ENCODE peak calls at places on chromosomes 16 and 17, in eight cellular contexts. I is heart right ventricle, Z is adrenal gland, J is dorsolateral prefrontal cortex, O is body of pancreas, U is tibial nerve, W is pancreas, N is H9. P is an unnamed sample.

GRCh38 chr16:16154292-16154951 is 68.9 kb downstream of the ABCC6 start:
- DNase-seq in I (no peak), J (no peak), W (no peak), Z (no peak), N (no peak), U (no peak), O (no peak), P (no peak)

GRCh38 chr16:74608944-74609343 is 2.0 kb upstream of the GLG1 start:
- DNase-seq in U (no peak), O (no peak), W (no peak), Z (no peak), N (no peak), J (no peak), I (no peak), P (no peak)

GRCh38 chr17:7250655-7251329 is 742 bp downstream of the CTDNEP1 start:
- DNase-seq in U (no peak), N (no peak), I (no peak), O (no peak), W (no peak), J (no peak), Z (no peak), P (no peak)

GRCh38 chr17:8846768-8847211 is 20.7 kb downstream of the PIK3R6 start:
- DNase-seq in Z (peak; percentile 30), O (peak; percentile 21), J (no peak), U (no peak), I (peak; percentile 54), W (no peak), N (peak; percentile 75), P (no peak)

GRCh38 chr17:77769762-77770161 is 188.7 kb upstream of the TNRC6C start:
- DNase-seq in W (no peak), I (no peak), Z (no peak), N (no peak), U (no peak), J (no peak), O (no peak), P (no peak)

GRCh38 chr16:59192551-59193199 is 458.6 kb upstream of the GOT2 start:
- DNase-seq in O (no peak), W (no peak), J (no peak), Z (peak; percentile 12), U (no peak), N (peak; percentile 68), I (peak; percentile 6), P (no peak)

GRCh38 chr17:61770752-61771533 is 92.4 kb downstream of the BRIP1 start:
- DNase-seq in O (no peak), I (no peak), W (no peak), U (no peak), N (no peak), Z (no peak), J (no peak), P (no peak)

GRCh38 chr16:3282103-3282746 is 1.1 kb upstream of the ZNF263 start:
- DNase-seq in W (no peak), I (no peak), N (peak; percentile 82), U (no peak), O (no peak), J (no peak), Z (no peak), P (no peak)

GRCh38 chr16:3665508-3665907 is 11.0 kb downstream of the DNASE1 start:
- DNase-seq in O (no peak), I (no peak), J (no peak), Z (no peak), W (no peak), N (peak; percentile 35), U (no peak), P (peak; percentile 66)

GRCh38 chr16:51640196-51640595 is 489.1 kb upstream of the SALL1 start:
- DNase-seq in Z (no peak), U (no peak), J (no peak), O (no peak), W (no peak), I (no peak), N (no peak), P (no peak)

GRCh38 chr17:72812823-72813222 is 279.7 kb downstream of the SLC39A11 start:
- DNase-seq in J (no peak), O (no peak), Z (no peak), U (no peak), N (no peak), I (no peak), W (no peak), P (no peak)

GRCh38 chr17:49814781-49815496 is 26.5 kb downstream of the KAT7 start:
- DNase-seq in U (no peak), Z (no peak), O (no peak), N (no peak), I (no peak), W (no peak), J (no peak), P (no peak)

DNA sequence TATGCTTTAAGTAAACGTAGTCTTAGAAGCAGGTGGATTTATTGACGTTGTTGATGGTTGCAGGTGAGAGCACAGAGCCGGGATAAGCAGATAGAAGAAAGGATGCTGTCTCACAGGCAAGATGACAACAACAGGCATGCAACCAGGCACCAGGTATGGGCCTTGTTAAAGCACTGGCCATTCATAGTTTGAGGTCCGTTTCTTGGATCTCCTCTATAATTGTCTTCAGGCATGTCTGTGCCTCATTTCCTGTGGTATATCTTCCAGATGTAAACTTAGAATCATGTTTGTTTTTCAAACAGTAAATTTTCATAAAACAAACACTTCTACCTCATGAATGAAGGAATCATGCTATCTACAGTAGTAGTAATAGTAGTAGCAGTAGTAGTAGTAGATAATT is 20.6 kb downstream of the KAT7 start:
- DNase-seq in O (no peak), U (no peak), N (no peak), W (no peak), J (no peak), I (no peak), Z (no peak), P (no peak)
- TF ChIP-seq CTCF in O (no peak), U (no peak), N (no peak), W (no peak), J (no peak), I (no peak), Z (no peak), P (no peak)

GRCh38 chr17:29050176-29050575 is 7.2 kb downstream of the PIPOX start:
- DNase-seq in I (no peak), U (no peak), J (no peak), O (no peak), N (no peak), W (no peak), Z (no peak), P (no peak)
- H3K27me3 ChIP-seq in I (peaks cover 4% of the 10 kb centered on the region), U (no peaks in the 10 kb centered on the region), J (no peaks in the 10 kb centered on the region), O (no peaks in the 10 kb centered on the region), N (no peaks in the 10 kb centered on the region), W (no peaks in the 10 kb centered on the region), Z (no peaks in the 10 kb centered on the region), P (no peaks in the 10 kb centered on the region)

GRCh38 chr16:69083306-69083941 is 22.0 kb upstream of the HAS3 start:
- DNase-seq in I (no peak), J (no peak), W (no peak), O (no peak), U (no peak), Z (no peak), N (peak; percentile 60), P (no peak)
- TF ChIP-seq CTCF in I (no peak), J (no peak), W (no peak), O (no peak), U (no peak), Z (no peak), N (peak; percentile 65), P (no peak)

DNA sequence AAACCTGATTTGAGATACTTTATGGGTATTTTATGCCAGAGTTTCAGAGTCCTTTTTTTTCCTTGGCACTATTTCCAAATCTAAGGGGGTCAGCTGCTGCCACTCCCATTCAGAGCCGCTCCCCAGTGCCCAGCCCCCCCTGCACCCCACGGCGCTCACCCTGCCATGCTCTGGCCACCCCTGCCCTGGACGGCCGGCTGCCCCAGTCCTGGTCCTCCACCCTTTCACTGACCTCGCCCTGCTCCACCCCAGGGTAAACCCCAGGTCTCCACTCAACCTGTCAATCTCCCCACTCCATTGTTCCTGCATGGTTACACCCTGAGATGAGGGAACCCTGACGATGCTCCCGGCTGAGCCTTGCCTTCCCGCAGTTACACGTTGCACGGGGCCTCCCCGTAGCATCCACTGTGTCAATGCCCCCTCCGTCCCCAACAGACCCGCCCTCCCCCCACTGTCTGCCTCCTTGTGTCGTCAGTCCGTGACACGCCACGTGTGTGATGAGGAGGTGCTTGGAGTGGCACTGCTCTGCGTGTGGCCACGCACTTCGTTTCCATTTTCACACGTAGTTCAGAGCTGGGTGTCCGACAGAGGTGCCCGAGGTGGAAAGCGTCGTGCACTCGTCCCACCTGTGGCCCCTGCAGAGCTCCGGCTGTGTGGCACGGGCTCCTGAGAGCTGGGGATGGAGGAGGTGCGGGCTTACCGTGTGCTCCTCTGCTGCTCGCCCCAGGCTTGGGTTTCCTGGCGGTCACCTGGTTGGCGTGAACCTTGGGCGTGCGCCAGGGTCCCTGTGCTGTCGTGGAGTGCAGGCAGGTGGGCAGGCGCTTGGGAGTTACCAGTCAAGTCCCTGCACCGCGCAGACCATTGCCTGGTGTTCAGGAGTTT is 116.5 kb downstream of the BANP start:
- DNase-seq in J (no peak), O (no peak), N (no peak), U (no peak), I (no peak), W (peak; percentile 50), Z (no peak), P (no peak)
- H3K27me3 ChIP-seq in J (no peaks in the 10 kb centered on the region), O (no peaks in the 10 kb centered on the region), N (no peaks in the 10 kb centered on the region), U (no peaks in the 10 kb centered on the region), I (no peaks in the 10 kb centered on the region), W (no peaks in the 10 kb centered on the region), Z (no peaks in the 10 kb centered on the region), P (no peaks in the 10 kb centered on the region)

P was measured in left lung.